ENCODE peak calls at places on chromosomes 13 and 19, in four cellular contexts. B is SK-N-SH, D is HepG2, S is HCT116. K is an unnamed sample.

GRCh38 chr13:100069278-100069677 is 19.6 kb upstream of the PCCA start:
- DNase-seq in B (no peak), D (no peak), S (no peak), K (no peak)

GRCh38 chr19:35159606-35160005 is 5.1 kb downstream of the FXYD5 start:
- DNase-seq in B (no peak), D (no peak), S (no peak), K (no peak)

GRCh38 chr13:114259974-114260373 is 21.4 kb upstream of the UPF3A start:
- DNase-seq in B (no peak), D (no peak), S (no peak), K (no peak)

GRCh38 chr13:80374453-80374852 is 33.5 kb upstream of the SPRY2 start:
- DNase-seq in B (no peak), D (no peak), S (no peak), K (no peak)

GRCh38 chr13:95002968-95003813 is 290.8 kb upstream of the SOX21 start:
- DNase-seq in B (peak), D (no peak), S (no peak), K (no peak)

GRCh38 chr13:77521595-77522367 is 13.7 kb upstream of the SCEL start:
- DNase-seq in B (no peak), D (no peak), S (no peak), K (no peak)

GRCh38 chr13:114268344-114269280 is 12.8 kb upstream of the UPF3A start:
- DNase-seq in B (no peak), D (no peak), S (no peak), K (no peak)

GRCh38 chr13:30796132-30796832 is 60.9 kb downstream of the ALOX5AP start:
- DNase-seq in B (no peak), D (no peak), S (no peak), K (no peak)

GRCh38 chr19:3025516-3025890 is 3.6 kb downstream of the TLE2 start:
- DNase-seq in B (no peak), D (no peak), S (no peak), K (no peak)

GRCh38 chr13:28707629-28708427 is 10.9 kb downstream of the SLC46A3 start:
- DNase-seq in B (no peak), D (no peak), S (no peak), K (no peak)

GRCh38 chr19:58538257-58539168 is 5.4 kb upstream of the TRIM28 start:
- DNase-seq in B (no peak), D (no peak), S (no peak), K (no peak)

GRCh38 chr19:33396701-33397535 is 23.4 kb downstream of the CEBPG start:
- DNase-seq in B (peak), D (peak), S (no peak), K (no peak)

GRCh38 chr19:39435499-39436349 is at the start of gene RPS16:
- DNase-seq in B (peak), D (peak), S (peak), K (peak)

GRCh38 chr13:109764474-109765292 is 21.7 kb downstream of the IRS2 start:
- DNase-seq in B (peak), D (no peak), S (no peak), K (no peak)

GRCh38 chr19:42386974-42387707 is 3.0 kb downstream of the CNFN start:
- DNase-seq in B (peak), D (peak), S (peak), K (peak)

GRCh38 chr19:7391218-7391670 is 42.5 kb downstream of the ARHGEF18 start:
- DNase-seq in B (no peak), D (peak), S (peak), K (no peak)

GRCh38 chr13:84433024-84433423 is 550.8 kb upstream of the SLITRK1 start:
- DNase-seq in B (no peak), D (no peak), S (no peak), K (no peak)

GRCh38 chr13:99958402-99959126 is 13.0 kb downstream of the ZIC5 start:
- DNase-seq in B (no peak), D (no peak), S (no peak), K (no peak)

GRCh38 chr19:47356900-47357299 is 7.8 kb downstream of the DHX34 start:
- DNase-seq in B (no peak), D (no peak), S (no peak), K (no peak)

GRCh38 chr19:6108721-6109633 is 1.3 kb downstream of the RFX2 start:
- DNase-seq in B (peak), D (no peak), S (no peak), K (peak)

GRCh38 chr13:70613295-70613694 is 505.0 kb upstream of the KLHL1 start:
- DNase-seq in B (peak), D (no peak), S (no peak), K (no peak)

GRCh38 chr13:26983533-26984315 is 187.9 kb downstream of the USP12 start:
- DNase-seq in B (no peak), D (no peak), S (no peak), K (no peak)

GRCh38 chr19:38693380-38694223 is 46.2 kb downstream of the ACTN4 start:
- DNase-seq in B (no peak), D (peak), S (peak), K (no peak)

GRCh38 chr13:28609936-28610335 is 49.0 kb upstream of the POMP start:
- DNase-seq in B (no peak), D (no peak), S (no peak), K (no peak)

GRCh38 chr13:19601749-19602725 is 31.4 kb upstream of the MPHOSPH8 start:
- DNase-seq in B (peak), D (peak), S (no peak), K (peak)

GRCh38 chr19:33424181-33424580 is 50.7 kb downstream of the CEBPG start:
- DNase-seq in B (no peak), D (no peak), S (no peak), K (no peak)

GRCh38 chr13:89279374-89279773 is 1608.2 kb downstream of the SLITRK5 start:
- DNase-seq in B (no peak), D (no peak), S (no peak), K (no peak)

GRCh38 chr19:39587496-39587895 is 14.8 kb upstream of the LGALS13 start:
- DNase-seq in B (no peak), D (no peak), S (no peak), K (no peak)

GRCh38 chr13:24050292-24050711 is 110.2 kb upstream of the SPATA13 start:
- DNase-seq in B (no peak), D (no peak), S (no peak), K (no peak)

GRCh38 chr19:45862271-45862563 is 730 bp downstream of the SYMPK start:
- DNase-seq in B (no peak), D (no peak), S (no peak), K (no peak)

GRCh38 chr13:87941244-87941643 is 270.1 kb downstream of the SLITRK5 start:
- DNase-seq in B (no peak), D (no peak), S (no peak), K (no peak)

GRCh38 chr19:8039231-8039630 is 13.3 kb upstream of the CCL25 start:
- DNase-seq in B (no peak), D (no peak), S (no peak), K (no peak)

GRCh38 chr13:112442483-112443090 is 66.4 kb downstream of the SPACA7 start:
- DNase-seq in B (peak), D (no peak), S (no peak), K (no peak)

GRCh38 chr13:27797228-27797624 is 4.9 kb downstream of the GSX1 start:
- DNase-seq in B (no peak), D (no peak), S (no peak), K (no peak)

GRCh38 chr13:27405521-27406134 is 18.8 kb upstream of the GTF3A start:
- DNase-seq in B (no peak), D (no peak), S (no peak), K (peak)

GRCh38 chr19:571127-571974 is 1.0 kb upstream of the BSG start:
- DNase-seq in B (no peak), D (peak), S (no peak), K (peak)

GRCh38 chr13:98254541-98254940 is 77.5 kb upstream of the RNF113B start:
- DNase-seq in B (peak), D (no peak), S (no peak), K (no peak)

GRCh38 chr19:7356899-7357627 is 8.3 kb downstream of the ARHGEF18 start:
- DNase-seq in B (no peak), D (no peak), S (no peak), K (no peak)

DNA sequence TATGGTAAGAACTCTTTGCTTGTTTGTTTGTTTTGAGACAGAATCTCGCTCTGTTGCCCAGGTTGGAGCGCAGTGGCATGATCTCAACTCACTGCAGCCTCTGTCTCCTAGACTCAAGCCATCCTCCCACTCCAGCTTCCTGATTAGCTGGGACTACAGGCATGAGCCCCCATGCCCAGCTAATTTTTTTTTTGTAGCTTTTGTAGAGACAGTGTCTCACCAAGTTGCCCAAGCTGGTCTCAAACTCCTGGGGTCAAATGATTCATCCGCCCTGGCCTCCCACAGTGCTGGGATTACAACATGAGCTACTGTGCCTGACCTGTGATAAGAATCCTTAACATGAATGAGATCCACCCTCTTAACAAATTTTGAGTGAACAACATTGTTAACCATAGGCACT is 183.9 kb upstream of the TSHZ3 start:
- DNase-seq in B (no peak), D (no peak), S (no peak), K (no peak)
- TF ChIP-seq JUND in B (no peak), D (no peak), S (no peak), K (no peak)

GRCh38 chr13:75761373-75761772 is 125.2 kb downstream of the LMO7 start:
- DNase-seq in B (no peak), D (no peak), S (no peak), K (no peak)
- TF ChIP-seq JUND in B (no peak), D (no peak), S (no peak), K (no peak)

DNA sequence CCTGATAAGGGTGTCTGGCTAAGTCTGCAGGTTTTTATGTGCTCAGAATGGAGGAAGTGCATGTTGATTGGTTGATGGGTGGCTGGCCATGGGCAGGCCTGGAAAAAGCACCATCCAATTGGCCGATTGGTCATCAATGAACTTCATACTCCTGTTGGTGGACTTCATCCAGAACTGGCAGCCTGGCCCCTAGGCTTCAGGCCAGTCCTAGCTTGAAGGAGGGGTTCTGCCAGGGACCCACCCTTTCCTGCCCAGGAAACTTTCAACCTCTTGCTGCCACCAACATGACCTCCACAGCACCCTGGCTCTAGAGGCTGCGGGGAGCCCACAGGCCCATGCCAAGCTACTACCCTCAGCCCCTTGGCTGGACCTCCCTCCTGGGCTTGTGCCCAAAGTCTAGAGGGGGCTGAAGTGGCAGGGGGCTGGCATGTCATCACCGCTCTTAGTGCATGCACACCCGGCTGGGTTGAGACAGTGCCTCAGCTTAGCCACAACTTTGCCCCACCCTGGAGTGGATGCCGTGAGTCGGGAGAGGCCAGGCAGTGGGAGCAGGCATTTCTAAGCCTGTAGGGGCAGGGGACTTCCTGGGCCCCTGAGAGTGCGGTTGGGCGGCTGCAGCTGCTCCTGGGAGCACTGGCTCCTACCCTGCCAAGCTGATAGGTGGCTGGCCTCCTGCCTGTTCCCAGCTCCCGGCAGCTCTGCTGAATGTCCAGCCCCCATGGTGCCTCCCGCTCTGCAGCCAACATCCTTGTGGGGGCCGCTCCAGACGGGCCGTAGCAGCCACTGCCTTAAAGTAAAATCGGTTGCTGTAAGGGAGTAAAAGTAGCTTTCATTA is 13.2 kb downstream of the DNAJC15 start:
- DNase-seq in B (no peak), D (no peak), S (no peak), K (no peak)
- TF ChIP-seq JUND in B (no peak), D (no peak), S (no peak), K (no peak)

GRCh38 chr13:105773887-105774538 is 761.4 kb downstream of the EFNB2 start:
- DNase-seq in B (no peak), D (peak), S (peak), K (no peak)

GRCh38 chr13:105773241-105773640 is 762.2 kb downstream of the EFNB2 start:
- DNase-seq in B (no peak), D (no peak), S (no peak), K (no peak)

GRCh38 chr13:105778196-105778595 is 757.3 kb downstream of the EFNB2 start:
- DNase-seq in B (no peak), D (no peak), S (no peak), K (no peak)

GRCh38 chr13:105774739-105775460 is 760.6 kb downstream of the EFNB2 start:
- DNase-seq in B (no peak), D (peak), S (peak), K (no peak)
- TF ChIP-seq JUND in B (no peak), D (no peak), S (peak), K (no peak)

DNA sequence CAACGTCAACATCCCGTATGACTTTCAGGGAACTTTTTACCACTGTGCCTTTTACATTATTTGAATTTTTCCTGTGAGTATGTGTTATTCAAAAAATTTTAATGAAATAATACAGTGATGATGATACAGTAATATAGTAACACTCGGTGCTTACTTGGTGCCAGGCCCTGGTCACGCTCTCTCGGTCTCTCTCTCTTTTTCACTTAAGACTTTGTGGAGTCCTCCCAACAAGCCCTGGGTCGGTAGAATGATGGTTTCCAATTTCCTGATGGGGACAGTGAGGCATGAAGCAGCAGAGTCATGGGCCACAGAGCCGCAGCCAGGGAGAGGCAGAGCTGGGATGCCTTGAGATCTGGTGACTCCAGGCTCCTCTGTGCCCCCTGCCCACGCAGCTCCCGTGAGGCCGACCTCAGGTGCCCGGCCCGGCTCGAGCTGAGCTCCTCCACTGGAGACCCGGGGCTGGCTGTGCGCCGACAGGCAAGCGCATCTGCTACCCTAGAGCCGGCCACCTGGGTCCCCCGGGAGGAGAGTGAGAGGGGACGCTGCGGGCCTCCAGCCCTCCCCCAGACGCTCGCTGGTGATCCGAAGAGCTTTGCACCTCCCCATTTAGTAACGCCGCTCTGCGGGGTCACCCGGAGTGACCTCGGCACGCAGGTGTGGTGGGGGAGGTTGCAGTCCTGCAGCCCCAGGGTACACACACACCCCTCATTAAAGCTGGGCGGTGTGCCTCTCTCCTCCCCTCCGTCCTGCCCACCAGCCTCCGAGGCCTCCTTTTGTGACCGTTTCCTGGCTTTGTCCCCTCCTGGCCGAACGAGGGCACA is 4.4 kb upstream of the SBK3 start:
- DNase-seq in B (no peak), D (peak), S (peak), K (no peak)
- TF ChIP-seq JUND in B (peak), D (no peak), S (no peak), K (no peak)

GRCh38 chr19:18191640-18192062 is 1.4 kb upstream of the MPV17L2 start:
- DNase-seq in B (no peak), D (no peak), S (no peak), K (no peak)

GRCh38 chr19:18194208-18194530 is 1.2 kb downstream of the MPV17L2 start:
- DNase-seq in B (no peak), D (no peak), S (no peak), K (no peak)

GRCh38 chr19:18192673-18193387 is at the start of gene MPV17L2:
- DNase-seq in B (peak), D (peak), S (peak), K (peak)

GRCh38 chr19:18193388-18194207 is 580 bp downstream of the MPV17L2 start:
- DNase-seq in B (no peak), D (no peak), S (no peak), K (peak)

GRCh38 chr19:18190278-18190677 is 2.7 kb upstream of the MPV17L2 start:
- DNase-seq in B (no peak), D (no peak), S (no peak), K (no peak)
- TF ChIP-seq JUND in B (no peak), D (no peak), S (no peak), K (no peak)

GRCh38 chr19:29872224-29872731 is 60.5 kb downstream of the CCNE1 start:
- DNase-seq in B (peak), D (no peak), S (no peak), K (peak)
- TF ChIP-seq JUND in B (no peak), D (no peak), S (no peak), K (no peak)

GRCh38 chr13:46553521-46553885 is 533 bp downstream of the LRCH1 start:
- DNase-seq in B (peak), D (no peak), S (no peak), K (no peak)
- TF ChIP-seq JUND in B (no peak), D (no peak), S (no peak), K (no peak)

GRCh38 chr19:4676955-4677731 is 7.0 kb upstream of the MYDGF start:
- DNase-seq in B (peak), D (peak), S (peak), K (peak)
- TF ChIP-seq JUND in B (no peak), D (no peak), S (no peak), K (no peak)